ENCODE peak calls at places on chromosomes 3 and 15, in eight cellular contexts. U, R, F, E, H, D, N and B are unnamed samples. For H3K27me3, the result is how much of the 10 kb centered on the place peaks cover.

GRCh38 chr15:84009616-84010015 is 226.0 kb upstream of the GOLGA6L4 start:
- DNase-seq in H (no peak), R (no peak), N (no peak), U (peak), E (no peak), D (no peak), F (peak), B (no peak)

GRCh38 chr3:190321789-190322603 is at the start of gene CLDN1:
- DNase-seq in U (peak), E (peak), D (peak), R (peak), H (peak), F (peak), N (peak), B (peak)

GRCh38 chr3:94246136-94246535 is 183.3 kb downstream of the NSUN3 start:
- DNase-seq in D (no peak), F (no peak), E (no peak), U (no peak), R (no peak), N (no peak), H (no peak), B (no peak)

GRCh38 chr15:99135194-99135593 is 30.3 kb downstream of the SYNM start:
- DNase-seq in D (peak), N (no peak), U (no peak), E (no peak), F (no peak), H (no peak), R (peak), B (no peak)

GRCh38 chr15:36622247-36622795 is 42.9 kb downstream of the CDIN1 start:
- DNase-seq in D (no peak), R (no peak), N (no peak), E (no peak), F (no peak), U (no peak), H (no peak), B (no peak)

GRCh38 chr3:71486831-71487230 is 96.7 kb downstream of the FOXP1 start:
- DNase-seq in D (no peak), N (no peak), R (no peak), F (no peak), H (no peak), E (no peak), U (no peak), B (no peak)

GRCh38 chr3:14483286-14483685 is 56.9 kb downstream of the GRIP2 start:
- DNase-seq in D (no peak), E (no peak), H (no peak), R (no peak), U (no peak), N (peak), F (no peak), B (no peak)

GRCh38 chr3:153089620-153090019 is 72.4 kb upstream of the RAP2B start:
- DNase-seq in H (no peak), F (no peak), N (no peak), U (no peak), E (no peak), D (peak), R (no peak), B (no peak)

GRCh38 chr15:74804935-74805334 is 7.7 kb upstream of the LMAN1L start:
- DNase-seq in R (no peak), D (no peak), F (no peak), U (no peak), N (no peak), H (no peak), E (no peak), B (no peak)

GRCh38 chr3:85691196-85691595 is 732.4 kb downstream of the CADM2 start:
- DNase-seq in D (no peak), H (no peak), F (no peak), E (no peak), U (no peak), N (no peak), R (no peak), B (no peak)

GRCh38 chr3:112097378-112097777 is 11.2 kb downstream of the C3orf52 start:
- DNase-seq in U (no peak), R (peak), H (peak), D (no peak), F (no peak), E (no peak), N (no peak), B (no peak)

GRCh38 chr3:49627634-49628033 is 46.5 kb upstream of the APEH start:
- DNase-seq in N (no peak), D (no peak), R (no peak), F (no peak), U (no peak), H (no peak), E (no peak), B (no peak)

GRCh38 chr15:90931737-90932659 is at the start of gene HDDC3:
- DNase-seq in U (peak), R (peak), F (peak), N (peak), D (peak), E (peak), H (peak), B (peak)

GRCh38 chr15:90930861-90931629 is 1.3 kb downstream of the HDDC3 start:
- DNase-seq in E (no peak), H (no peak), D (peak), R (no peak), F (no peak), N (no peak), U (no peak), B (no peak)

GRCh38 chr15:90933310-90933709 is 961 bp upstream of the HDDC3 start:
- DNase-seq in U (no peak), H (no peak), N (no peak), E (no peak), F (no peak), D (no peak), R (no peak), B (no peak)

GRCh38 chr15:90932660-90932991 is 277 bp upstream of the HDDC3 start:
- DNase-seq in F (no peak), U (no peak), E (no peak), D (no peak), N (no peak), H (no peak), R (no peak), B (no peak)

DNA sequence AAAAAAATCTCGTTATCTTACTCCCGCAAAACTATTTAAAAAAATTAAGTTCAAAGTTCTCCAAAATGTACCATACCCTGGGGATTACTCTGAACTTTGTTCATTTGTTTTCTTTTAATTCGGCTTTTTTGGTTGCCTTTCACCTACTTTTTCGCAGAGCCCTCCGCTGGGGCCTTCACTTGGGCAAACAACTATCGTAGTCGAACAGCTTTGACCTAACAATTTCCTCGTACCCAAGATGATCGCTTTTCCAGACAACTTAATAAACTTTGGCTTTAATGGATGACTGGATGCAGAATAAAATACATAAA is 2.7 kb downstream of the HDDC3 start:
- DNase-seq in D (no peak), N (no peak), H (no peak), R (no peak), E (no peak), U (no peak), F (no peak), B (no peak)
- H3K4me3 ChIP-seq in D (peak), N (peak), H (peak), R (peak), E (peak), U (peak), F (peak), B (peak)

GRCh38 chr15:66155065-66155464 is 98.5 kb downstream of the MEGF11 start:
- DNase-seq in D (no peak), U (no peak), E (no peak), H (no peak), R (no peak), N (no peak), F (no peak), B (no peak)

GRCh38 chr15:66153549-66154415 is 99.8 kb downstream of the MEGF11 start:
- DNase-seq in F (no peak), D (no peak), U (no peak), N (no peak), E (no peak), H (no peak), R (no peak), B (no peak)

GRCh38 chr15:66152650-66153049 is 100.9 kb downstream of the MEGF11 start:
- DNase-seq in R (no peak), F (no peak), N (no peak), H (no peak), D (no peak), U (no peak), E (no peak), B (no peak)

GRCh38 chr15:66154581-66154980 is 99.0 kb downstream of the MEGF11 start:
- DNase-seq in R (no peak), F (no peak), N (no peak), U (no peak), D (no peak), E (no peak), H (no peak), B (no peak)

GRCh38 chr15:66156310-66156975 is 97.1 kb downstream of the MEGF11 start:
- DNase-seq in R (no peak), D (no peak), N (no peak), E (no peak), U (no peak), F (no peak), H (no peak), B (no peak)
- H3K27me3 ChIP-seq in R (under half), D (under half), N (under half), E (under half), U (under half), F (under half), H (under half), B (under half)

DNA sequence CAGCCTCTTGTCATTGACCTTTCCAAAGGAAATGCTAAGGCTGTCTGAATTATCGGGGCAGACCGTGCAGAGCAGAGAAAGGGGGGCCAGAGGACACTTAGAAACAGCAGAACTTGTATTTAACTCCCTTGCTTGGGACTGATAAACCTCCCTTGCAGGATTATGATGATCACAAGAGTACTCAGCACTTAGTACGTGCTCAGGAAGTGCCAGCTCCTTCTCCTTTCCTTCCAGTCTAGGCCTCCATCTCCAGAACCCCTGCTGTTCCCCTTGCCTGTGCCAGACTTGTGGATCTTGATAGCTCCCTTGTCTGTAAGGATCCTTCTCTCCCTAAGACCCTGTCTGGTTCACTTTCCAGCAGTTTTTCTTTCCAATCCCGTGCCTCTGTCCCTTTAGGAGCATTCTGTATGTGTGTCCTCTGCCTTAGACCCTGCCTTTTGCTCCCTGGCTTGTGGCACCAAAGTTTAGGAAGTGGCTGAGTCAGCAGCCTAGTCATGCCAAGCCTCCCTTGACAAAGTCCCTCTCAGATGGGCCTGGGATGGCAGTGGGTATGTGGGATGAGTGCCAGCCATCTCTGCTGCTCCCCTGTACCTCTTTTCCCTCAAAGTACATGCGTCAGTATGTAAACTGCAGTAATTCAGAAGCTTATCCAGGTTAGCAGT is 795 bp downstream of the SORD start:
- DNase-seq in R (no peak), F (no peak), U (no peak), H (no peak), D (no peak), E (no peak), N (no peak), B (no peak)
- H3K4me3 ChIP-seq in R (peak), F (peak), U (peak), H (peak), D (peak), E (peak), N (peak), B (peak)

GRCh38 chr3:171459130-171459941 is 869 bp downstream of the TNIK start:
- DNase-seq in U (peak), D (peak), F (peak), R (peak), E (peak), H (peak), N (peak), B (peak)
- H3K27me3 ChIP-seq in U (under half), D (under half), F (under half), R (under half), E (under half), H (under half), N (under half), B (under half)

DNA sequence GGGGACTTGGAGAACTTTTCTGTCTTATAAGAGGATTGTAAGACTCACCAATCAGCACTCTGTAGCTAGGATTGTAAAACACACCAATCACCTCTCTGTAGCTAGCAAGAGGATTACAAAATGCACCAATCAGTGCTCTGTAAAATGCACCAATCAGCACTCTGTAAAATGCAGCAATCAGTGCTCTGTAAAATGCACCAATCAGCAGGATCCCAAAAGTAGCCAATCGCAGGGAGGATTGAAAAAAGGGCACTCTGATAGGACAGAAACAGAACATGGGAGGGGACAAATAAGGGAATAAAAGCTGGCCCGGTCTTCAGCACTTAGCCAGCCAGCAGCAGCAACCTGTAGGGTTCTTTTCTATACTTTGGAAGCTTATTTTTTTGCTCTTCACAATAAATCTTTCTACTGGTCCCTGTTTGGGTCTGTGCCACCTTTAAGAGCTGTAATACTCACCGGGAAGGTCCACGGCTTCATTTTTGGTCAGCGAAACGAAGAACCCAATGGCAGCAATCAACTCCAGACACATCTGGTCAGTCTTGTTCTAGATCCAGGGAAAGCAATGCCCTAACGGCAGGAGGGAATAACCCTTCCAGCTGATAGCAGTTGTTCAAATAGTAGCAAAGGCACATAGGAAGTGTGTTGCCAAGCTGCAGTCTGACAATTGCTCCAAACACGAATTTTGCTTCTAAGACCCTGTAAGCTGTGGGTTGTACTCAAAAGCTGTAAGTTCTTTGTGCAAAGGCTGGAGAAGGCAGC is 135.6 kb downstream of the TJP1 start:
- DNase-seq in N (no peak), H (no peak), E (no peak), R (no peak), F (no peak), D (no peak), U (no peak), B (no peak)
- H3K4me3 ChIP-seq in N (no peak), H (no peak), E (no peak), R (no peak), F (no peak), D (no peak), U (no peak), B (no peak)

DNA sequence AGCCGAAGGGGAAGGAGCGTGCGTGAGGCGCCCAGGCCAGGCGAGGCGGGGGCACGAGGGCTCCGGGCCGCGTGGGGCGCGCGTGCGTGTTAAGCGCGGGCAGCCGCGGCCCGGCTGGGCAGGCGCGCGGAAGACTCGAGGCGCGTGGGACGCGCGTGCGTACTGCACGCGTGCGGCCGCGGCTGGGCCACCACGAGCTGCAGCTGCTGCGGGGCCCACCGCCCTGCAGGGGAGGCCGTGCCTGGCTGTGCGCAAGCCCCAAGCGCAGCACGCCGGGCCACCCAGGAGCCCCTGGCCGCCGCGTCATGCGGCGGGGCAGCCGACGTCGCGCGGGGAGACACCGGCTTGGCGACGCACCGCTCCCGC is 619 bp upstream of the TRIM71 start:
- DNase-seq in D (no peak), N (no peak), E (no peak), H (no peak), U (no peak), R (no peak), F (no peak), B (no peak)
- H3K27me3 ChIP-seq in D (under half), N (under half), E (under half), H (under half), U (under half), R (half or more), F (under half), B (under half)

GRCh38 chr3:37590328-37591079 is 271.2 kb upstream of the CTDSPL start:
- DNase-seq in E (peak), U (peak), H (peak), D (no peak), N (no peak), F (peak), R (no peak), B (no peak)

GRCh38 chr3:37588761-37589160 is 272.9 kb upstream of the CTDSPL start:
- DNase-seq in U (no peak), D (no peak), F (no peak), H (no peak), R (no peak), N (no peak), E (no peak), B (no peak)

GRCh38 chr3:37593796-37594195 is 267.9 kb upstream of the CTDSPL start:
- DNase-seq in U (no peak), H (no peak), D (no peak), E (no peak), R (no peak), F (no peak), N (no peak), B (no peak)

GRCh38 chr3:37592328-37592727 is 269.4 kb upstream of the CTDSPL start:
- DNase-seq in D (no peak), E (no peak), H (no peak), U (no peak), R (no peak), F (no peak), N (no peak), B (no peak)

GRCh38 chr3:37591130-37591865 is 270.4 kb upstream of the CTDSPL start:
- DNase-seq in U (no peak), H (no peak), E (no peak), N (no peak), R (no peak), F (peak), D (no peak), B (no peak)
- H3K4me3 ChIP-seq in U (no peak), H (no peak), E (no peak), N (no peak), R (peak), F (no peak), D (no peak), B (no peak)

GRCh38 chr3:62367735-62368704 is 5.3 kb downstream of the FEZF2 start:
- DNase-seq in N (no peak), U (no peak), F (no peak), R (no peak), H (no peak), E (no peak), D (no peak), B (no peak)

GRCh38 chr3:62371032-62371734 is 2.2 kb downstream of the FEZF2 start:
- DNase-seq in N (no peak), R (no peak), H (no peak), U (no peak), F (no peak), E (no peak), D (no peak), B (no peak)

GRCh38 chr3:62370112-62371031 is 3.0 kb downstream of the FEZF2 start:
- DNase-seq in H (no peak), F (no peak), E (no peak), R (no peak), U (no peak), D (no peak), N (no peak), B (no peak)

GRCh38 chr3:62368705-62369475 is 4.5 kb downstream of the FEZF2 start:
- DNase-seq in N (peak), F (no peak), R (no peak), E (no peak), H (no peak), U (no peak), D (no peak), B (no peak)

DNA sequence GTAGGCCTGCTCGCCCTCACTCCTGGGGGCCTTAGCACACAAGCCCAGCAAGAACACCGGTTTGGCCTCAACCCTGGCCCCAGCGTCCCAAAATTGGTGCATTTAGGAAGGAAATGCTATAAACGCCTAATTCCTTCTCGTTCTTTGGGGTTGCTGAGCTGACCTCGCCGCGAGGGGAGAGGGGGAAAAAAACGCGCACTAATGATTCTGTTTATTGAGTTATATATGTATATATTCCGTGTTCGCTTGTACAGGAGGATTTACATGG is 3.9 kb downstream of the FEZF2 start:
- DNase-seq in N (no peak), F (no peak), H (no peak), D (no peak), U (no peak), R (no peak), E (no peak), B (no peak)
- H3K27me3 ChIP-seq in N (under half), F (under half), H (under half), D (under half), U (under half), R (half or more), E (half or more), B (under half)

GRCh38 chr15:59567369-59567768 is 44.2 kb upstream of the GCNT3 start:
- DNase-seq in U (no peak), R (no peak), D (no peak), H (no peak), N (no peak), F (no peak), E (no peak), B (no peak)
- H3K4me3 ChIP-seq in U (no peak), R (no peak), D (no peak), H (no peak), N (no peak), F (no peak), E (no peak), B (no peak)